ENCODE peak calls at places on chromosome 18, in four cellular contexts. B is astrocyte, I is upper lobe of right lung, Q is thyroid gland. U is an unnamed sample. For H3K4me1, the result is how much of the 10 kb centered on the place peaks cover.

GRCh38 chr18:49161627-49162026 is 210.9 kb upstream of the SMAD7 start:
- DNase-seq in B (peak), I (no peak), Q (no peak), U (no peak)

GRCh38 chr18:73715228-73715670 is 432.4 kb downstream of the FBXO15 start:
- DNase-seq in B (no peak), I (no peak), Q (no peak), U (no peak)

GRCh38 chr18:63161728-63162195 is 157.8 kb downstream of the BCL2 start:
- DNase-seq in B (peak), I (peak), Q (no peak), U (peak)

GRCh38 chr18:48857023-48857694 is 93.6 kb downstream of the SMAD7 start:
- DNase-seq in B (no peak), I (no peak), Q (no peak), U (no peak)

GRCh38 chr18:2985628-2986027 is 27.3 kb downstream of the LPIN2 start:
- DNase-seq in B (peak), I (no peak), Q (no peak), U (peak)

GRCh38 chr18:2411381-2411977 is 159.8 kb downstream of the METTL4 start:
- DNase-seq in B (peak), I (no peak), Q (no peak), U (no peak)

GRCh38 chr18:50602466-50602865 is 42.6 kb downstream of the MAPK4 start:
- DNase-seq in B (peak), I (no peak), Q (no peak), U (no peak)

GRCh38 chr18:62329676-62330454 is 4.8 kb downstream of the TNFRSF11A start:
- DNase-seq in B (peak), I (no peak), Q (peak), U (peak)

GRCh38 chr18:21740724-21741510 is at the start of gene MIB1:
- DNase-seq in B (no peak), I (no peak), Q (peak), U (peak)

GRCh38 chr18:13427354-13427753 is 208.8 kb downstream of the LDLRAD4 start:
- DNase-seq in B (no peak), I (no peak), Q (no peak), U (no peak)

GRCh38 chr18:49907346-49907929 is 94.1 kb upstream of the ACAA2 start:
- DNase-seq in B (peak), I (no peak), Q (no peak), U (no peak)

DNA sequence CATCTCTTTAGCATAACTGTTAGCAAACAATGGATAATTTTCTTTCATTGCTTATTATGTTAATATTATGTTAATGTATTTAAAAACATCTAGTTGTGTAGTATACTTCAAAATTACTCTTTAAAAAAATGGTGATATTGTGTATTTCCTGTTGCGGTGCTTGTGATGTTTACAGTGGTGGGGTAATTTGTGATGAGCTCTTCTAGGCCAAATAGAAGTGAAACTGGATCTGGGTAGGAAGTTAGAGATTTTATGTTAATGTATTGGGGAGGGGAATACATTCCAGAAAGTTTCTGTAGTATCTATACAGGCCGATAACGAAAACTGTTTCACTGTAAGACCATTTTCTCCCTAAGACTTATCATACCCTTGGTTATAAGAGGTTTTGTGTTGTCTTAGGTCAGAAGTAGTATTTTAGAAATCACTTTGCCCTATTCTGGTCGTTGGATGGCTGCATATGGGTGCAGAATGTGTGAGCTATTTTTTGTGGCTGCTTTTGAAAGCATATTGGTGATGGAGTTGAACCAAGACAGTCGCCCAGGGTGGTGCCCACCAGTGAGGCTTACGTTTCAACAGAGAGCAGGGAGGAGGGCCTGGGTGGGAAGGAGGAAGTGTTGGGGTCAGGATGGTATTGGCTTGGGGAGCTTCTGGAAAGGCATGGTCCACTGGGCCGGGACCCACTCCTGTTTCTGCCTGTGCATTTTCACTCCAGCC is 5.8 kb downstream of the TSHZ1 start:
- DNase-seq in B (no peak), I (no peak), Q (no peak), U (peak)
- H3K4me1 ChIP-seq in B (under half), I (half or more), Q (under half), U (under half)

GRCh38 chr18:59008302-59008974 is 131.2 kb upstream of the SEC11C start:
- DNase-seq in B (peak), I (no peak), Q (no peak), U (no peak)
- H3K27ac ChIP-seq in B (peak), I (no peak), Q (no peak), U (no peak)

DNA sequence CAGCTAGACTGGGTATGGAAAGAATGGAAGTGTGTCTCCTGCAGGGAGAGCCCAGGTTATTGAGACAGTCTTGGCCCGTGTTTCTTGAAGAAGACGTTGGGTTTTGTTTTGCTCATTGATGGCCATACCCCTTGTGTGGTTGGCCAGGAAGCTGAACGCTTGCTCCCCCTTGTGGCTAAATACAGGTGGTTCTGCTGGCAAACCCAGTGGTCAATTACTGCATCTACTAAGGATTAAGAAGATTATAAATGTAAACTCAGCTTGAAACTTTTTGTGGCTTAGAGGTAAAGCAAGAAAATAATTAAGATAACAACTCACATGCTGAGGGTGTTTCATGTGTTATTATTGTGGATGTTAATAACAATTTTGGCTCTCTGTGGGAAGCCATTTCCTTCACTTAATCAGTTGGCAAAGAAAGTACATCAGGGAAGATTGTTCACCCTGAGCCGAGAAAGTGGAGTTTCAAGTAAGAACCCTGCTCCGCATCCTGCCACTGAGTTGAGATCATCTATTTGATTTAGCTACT is 91.8 kb downstream of the NEDD4L start:
- DNase-seq in B (peak), I (no peak), Q (peak), U (peak)
- H3K4me3 ChIP-seq in B (no peak), I (no peak), Q (no peak), U (no peak)

DNA sequence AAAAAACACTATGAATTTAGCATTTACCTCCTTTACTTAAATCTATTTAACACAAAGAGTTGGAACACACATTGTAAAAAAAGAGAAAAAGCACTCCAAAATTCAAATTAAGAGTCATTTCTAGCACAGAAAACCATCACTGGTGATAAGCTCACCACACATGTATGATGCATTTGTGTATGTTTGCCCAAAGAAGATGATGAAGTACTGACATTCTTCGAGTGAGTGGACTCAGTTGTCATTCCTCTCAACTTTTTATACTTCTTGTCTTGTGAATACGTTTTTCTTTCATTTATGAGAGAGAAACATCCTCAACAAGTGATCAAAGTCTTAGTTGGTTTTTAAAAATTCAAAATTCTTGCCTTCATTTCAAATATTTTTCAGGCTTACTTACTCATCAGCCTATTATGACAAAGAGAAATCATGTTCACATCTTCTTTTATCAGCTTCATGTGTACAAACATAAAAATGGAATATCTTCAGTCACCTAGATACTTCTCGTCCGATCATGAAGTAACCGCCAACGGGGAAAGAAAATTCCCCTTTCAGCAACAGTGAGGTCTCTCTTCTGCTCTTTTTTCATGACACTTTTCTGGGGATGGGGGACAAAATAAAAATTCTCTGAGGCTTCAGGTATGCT is 1.5 kb downstream of the DSEL start:
- DNase-seq in B (no peak), I (no peak), Q (no peak), U (no peak)
- H3K4me1 ChIP-seq in B (under half), I (under half), Q (under half), U (under half)

GRCh38 chr18:29712785-29713184 is 1329.8 kb downstream of the DSC3 start:
- DNase-seq in B (peak), I (no peak), Q (no peak), U (no peak)
- H3K27ac ChIP-seq in B (no peak), I (no peak), Q (no peak), U (no peak)

GRCh38 chr18:57771183-57771582 is 31.9 kb downstream of the ATP8B1 start:
- DNase-seq in B (no peak), I (no peak), Q (no peak), U (peak)
- H3K4me3 ChIP-seq in B (no peak), I (no peak), Q (no peak), U (no peak)

GRCh38 chr18:32455346-32455745 is 15.3 kb downstream of the GAREM1 start:
- DNase-seq in B (no peak), I (no peak), Q (no peak), U (no peak)
- H3K4me1 ChIP-seq in B (under half), I (under half), Q (under half), U (under half)

DNA sequence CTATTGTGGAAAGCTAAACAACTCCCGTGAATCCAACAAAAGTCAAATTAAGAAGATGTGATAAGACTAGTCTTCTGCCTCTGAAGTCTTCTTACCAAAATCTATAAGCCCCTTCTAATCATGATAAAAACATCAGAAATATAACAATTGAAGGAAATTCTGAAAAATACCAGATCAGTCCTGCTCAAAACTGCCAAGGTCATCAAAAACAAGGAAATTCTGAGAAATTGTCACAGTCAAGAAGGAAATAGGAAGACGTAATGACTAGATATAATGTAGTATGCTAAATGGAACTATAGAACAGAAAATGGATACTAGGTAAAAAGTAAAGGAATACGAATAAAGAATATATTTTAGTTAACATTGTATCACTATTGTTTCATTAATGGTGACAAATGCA is 314.0 kb downstream of the TMX3 start:
- DNase-seq in B (no peak), I (no peak), Q (no peak), U (no peak)
- H3K27ac ChIP-seq in B (no peak), I (no peak), Q (no peak), U (no peak)

DNA sequence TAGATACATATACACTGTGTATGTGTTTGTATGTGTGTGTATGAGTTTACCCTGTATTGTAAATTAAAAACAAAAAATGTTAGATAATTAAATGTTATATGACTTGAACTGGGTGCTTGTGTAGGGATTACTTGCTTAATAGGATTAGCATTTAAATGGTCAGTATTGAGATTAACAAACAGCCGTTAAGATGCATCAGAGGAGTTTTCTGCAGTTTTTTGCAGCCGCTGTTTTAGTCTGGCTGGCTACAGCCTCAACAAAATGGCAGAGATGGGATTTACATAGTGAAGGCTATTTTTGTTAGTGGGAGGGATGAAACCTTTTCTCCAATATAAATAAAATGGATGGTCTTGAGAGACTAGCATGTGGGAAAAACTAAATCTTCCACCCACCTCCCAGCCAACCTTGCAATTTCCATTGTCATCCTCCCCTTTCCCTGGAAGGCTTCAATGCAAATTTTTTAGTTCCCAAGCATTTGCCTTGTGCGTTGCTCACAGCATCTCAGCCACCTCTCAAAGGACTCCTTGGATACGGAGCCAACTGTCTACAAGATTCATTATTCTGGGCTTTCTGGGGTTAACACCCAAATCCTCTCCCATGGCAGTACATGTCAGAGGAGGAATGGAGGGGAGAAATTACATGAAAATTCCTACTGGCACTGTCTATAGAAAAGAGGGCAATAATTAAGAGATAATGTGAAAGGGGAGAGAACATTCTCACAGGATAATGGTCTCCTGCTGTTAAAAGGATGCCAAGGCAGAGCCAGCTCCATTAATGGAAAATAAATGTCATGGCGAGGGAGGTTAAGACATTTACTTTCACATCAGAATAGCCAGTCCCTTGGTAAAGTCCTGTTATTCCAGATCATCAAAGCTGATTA is 351.8 kb downstream of the CDH2 start:
- DNase-seq in B (no peak), I (no peak), Q (no peak), U (no peak)
- H3K4me3 ChIP-seq in B (no peak), I (no peak), Q (no peak), U (no peak)